ENCODE peak calls at places on chromosomes 11 and 22, in four cellular contexts. Q is occipital lobe, P is NCI-H1417 treated with DMSO at 0.1 percent for 48 hours, Y is ELF-1. R is an unnamed sample.

GRCh38 chr11:106238704-106239360 is 161.4 kb downstream of the AASDHPPT start:
- DNase-seq in Q (no peak), P (no peak), Y (no peak), R (no peak)

GRCh38 chr11:114163830-114164401 is 104.4 kb downstream of the ZBTB16 start:
- DNase-seq in Q (peak), P (no peak), Y (no peak), R (no peak)

GRCh38 chr11:45530111-45530510 is 135.3 kb downstream of the CHST1 start:
- DNase-seq in Q (no peak), P (no peak), Y (no peak), R (no peak)

GRCh38 chr11:111983187-111983986 is 41.8 kb upstream of the DLAT start:
- DNase-seq in Q (peak), P (no peak), Y (peak), R (peak)

GRCh38 chr11:125720781-125721180 is 25.3 kb upstream of the PATE1 start:
- DNase-seq in Q (no peak), P (no peak), Y (no peak), R (no peak)

GRCh38 chr11:10607462-10607861 is 39.0 kb upstream of the LYVE1 start:
- DNase-seq in Q (no peak), P (no peak), Y (no peak), R (no peak)

GRCh38 chr11:975824-976223 is 50.2 kb downstream of the AP2A2 start:
- DNase-seq in Q (no peak), P (no peak), Y (peak), R (peak)

GRCh38 chr11:29243616-29244015 is 773.2 kb downstream of the KCNA4 start:
- DNase-seq in Q (no peak), P (no peak), Y (no peak), R (no peak)

GRCh38 chr11:1939006-1939626 is 8.0 kb upstream of the MRPL23 start:
- DNase-seq in Q (no peak), P (no peak), Y (no peak), R (peak)

GRCh38 chr11:103609117-103610066 is 427.0 kb upstream of the DDI1 start:
- DNase-seq in Q (no peak), P (no peak), Y (peak), R (no peak)

GRCh38 chr11:46391578-46392420 is at the start of gene CHRM4:
- DNase-seq in Q (peak), P (no peak), Y (peak), R (peak)

GRCh38 chr11:132457445-132457844 is 1074.9 kb downstream of the OPCML start:
- DNase-seq in Q (no peak), P (no peak), Y (no peak), R (no peak)

GRCh38 chr11:47376183-47376542 is 2.2 kb downstream of the SPI1 start:
- DNase-seq in Q (no peak), P (no peak), Y (no peak), R (no peak)

GRCh38 chr11:12631651-12632050 is 42.6 kb upstream of the TEAD1 start:
- DNase-seq in Q (no peak), P (no peak), Y (no peak), R (no peak)

GRCh38 chr22:35518781-35519180 is 21.9 kb upstream of the RASD2 start:
- DNase-seq in Q (no peak), P (no peak), Y (no peak), R (no peak)

GRCh38 chr11:26573896-26574295 is 1.8 kb upstream of the MUC15 start:
- DNase-seq in Q (no peak), P (peak), Y (no peak), R (no peak)

GRCh38 chr11:81870815-81871214 is 862.8 kb downstream of the FAM181B start:
- DNase-seq in Q (no peak), P (no peak), Y (no peak), R (no peak)

GRCh38 chr11:71240865-71241691 is 11.3 kb downstream of the SHANK2 start:
- DNase-seq in Q (no peak), P (no peak), Y (peak), R (no peak)

GRCh38 chr11:34351687-34352469 is 5.9 kb downstream of the ABTB2 start:
- DNase-seq in Q (no peak), P (no peak), Y (no peak), R (no peak)

GRCh38 chr11:124762077-124762623 is at the start of gene ESAM:
- DNase-seq in Q (no peak), P (no peak), Y (no peak), R (no peak)

R was measured in posterior cingulate gyrus.